ENCODE peak calls at places on chromosomes 5 and 9, in eight cellular contexts. H is RWPE1, A is neuronal stem cell, V is thyroid gland, E is body of pancreas, L is ascending aorta, N is coronary artery, K is upper lobe of right lung. F is an unnamed sample.
A peak's percentile ranks its signal among the peaks of the same experiment; 100 is the strongest.

GRCh38 chr5:78677777-78678668 is 29.5 kb upstream of the LHFPL2 start:
- DNase-seq in H (peak; percentile 61), K (no peak), A (no peak), E (peak; percentile 33), V (peak; percentile 28), N (peak; percentile 82), L (peak; percentile 78), F (peak; percentile 66)

GRCh38 chr9:20373263-20373662 is 249.0 kb downstream of the MLLT3 start:
- DNase-seq in E (no peak), V (no peak), A (no peak), N (no peak), L (no peak), H (no peak), K (no peak), F (no peak)

GRCh38 chr9:34072868-34073590 is 24.3 kb upstream of the UBAP2 start:
- DNase-seq in V (peak; percentile 51), E (peak; percentile 67), K (no peak), A (no peak), L (no peak), N (no peak), H (peak; percentile 87), F (peak; percentile 85)

GRCh38 chr5:176583076-176583475 is 26.9 kb downstream of the GPRIN1 start:
- DNase-seq in A (no peak), L (no peak), N (no peak), K (no peak), E (no peak), H (no peak), V (no peak), F (no peak)

GRCh38 chr5:75037106-75037505 is 15.3 kb downstream of the GCNT4 start:
- DNase-seq in E (peak; percentile 61), K (no peak), N (no peak), L (no peak), H (peak; percentile 99), V (peak; percentile 14), A (no peak), F (peak; percentile 99)

GRCh38 chr5:10630126-10630525 is 66.3 kb downstream of the ANKRD33B start:
- DNase-seq in V (no peak), N (no peak), K (peak; percentile 40), A (no peak), L (no peak), H (peak; percentile 83), E (no peak), F (peak; percentile 75)

GRCh38 chr9:131483319-131484050 is 19.2 kb upstream of the POMT1 start:
- DNase-seq in H (no peak), A (no peak), N (no peak), V (no peak), E (no peak), L (peak; percentile 64), K (no peak), F (no peak)

GRCh38 chr5:54383225-54383624 is 72.3 kb upstream of the HSPB3 start:
- DNase-seq in E (no peak), H (no peak), L (no peak), N (no peak), V (no peak), A (no peak), K (no peak), F (no peak)

GRCh38 chr5:88878976-88879375 is 4.0 kb downstream of the MEF2C start:
- DNase-seq in V (no peak), N (no peak), A (no peak), E (no peak), L (no peak), K (no peak), H (no peak), F (no peak)

GRCh38 chr9:15115702-15116639 is 191.0 kb downstream of the TTC39B start:
- DNase-seq in V (no peak), A (peak; percentile 15), K (no peak), L (no peak), N (no peak), E (no peak), H (no peak), F (no peak)

GRCh38 chr9:129858167-129858962 is 23.1 kb downstream of the USP20 start:
- DNase-seq in N (no peak), L (no peak), A (no peak), V (no peak), K (no peak), E (no peak), H (no peak), F (no peak)

GRCh38 chr5:132426525-132427138 is 57.1 kb downstream of the SLC22A5 start:
- DNase-seq in N (peak; percentile 93), K (peak; percentile 90), E (peak; percentile 65), L (peak; percentile 93), H (peak; percentile 93), V (peak; percentile 51), A (no peak), F (peak; percentile 71)

GRCh38 chr5:134555889-134556311 is 30.4 kb downstream of the JADE2 start:
- DNase-seq in A (peak; percentile 39), L (peak; percentile 93), N (peak; percentile 92), H (peak; percentile 93), V (no peak), K (no peak), E (peak; percentile 38), F (no peak)

GRCh38 chr5:8756498-8757084 is 789.3 kb downstream of the SEMA5A start:
- DNase-seq in K (no peak), E (peak; percentile 12), A (peak; percentile 55), N (no peak), H (peak; percentile 29), V (peak; percentile 11), L (no peak), F (no peak)

GRCh38 chr5:105817906-105818305 is 1852.8 kb downstream of the EFNA5 start:
- DNase-seq in K (no peak), A (no peak), H (no peak), V (no peak), E (no peak), L (no peak), N (no peak), F (no peak)

GRCh38 chr5:135212361-135213033 is 178.5 kb upstream of the PITX1 start:
- DNase-seq in K (peak; percentile 45), L (peak; percentile 56), E (no peak), H (no peak), V (no peak), N (peak; percentile 54), A (no peak), F (no peak)

GRCh38 chr5:65299841-65300240 is 181.9 kb downstream of the ADAMTS6 start:
- DNase-seq in L (no peak), H (no peak), K (no peak), N (no peak), A (no peak), V (no peak), E (no peak), F (no peak)

GRCh38 chr5:74295141-74295540 is 345.4 kb downstream of the ENC1 start:
- DNase-seq in K (no peak), A (no peak), N (no peak), V (no peak), H (no peak), E (no peak), L (no peak), F (no peak)

GRCh38 chr5:39130716-39131115 is 56.5 kb upstream of the RICTOR start:
- DNase-seq in L (no peak), K (no peak), N (no peak), E (no peak), V (no peak), H (no peak), A (no peak), F (no peak)

GRCh38 chr9:77848897-77849296 is 182.7 kb downstream of the GNAQ start:
- DNase-seq in H (peak; percentile 86), L (peak; percentile 94), K (no peak), E (peak; percentile 40), V (peak; percentile 69), A (no peak), N (no peak), F (no peak)

GRCh38 chr9:98009926-98010325 is 26.8 kb downstream of the ANP32B start:
- DNase-seq in K (no peak), N (no peak), H (no peak), L (peak; percentile 69), V (peak; percentile 67), A (no peak), E (no peak), F (no peak)
- H3K27ac ChIP-seq in K (no peak overlapping the region), N (no peak overlapping the region), H (no peak overlapping the region), L (peak overlapping the region; percentile 38), V (peak overlapping the region; percentile 42), A (no peak overlapping the region), E (no peak overlapping the region), F (peak overlapping the region; percentile 67)

GRCh38 chr9:136802321-136802720 is 5.4 kb upstream of the RABL6 start:
- DNase-seq in N (no peak), K (no peak), A (no peak), E (no peak), H (no peak), L (no peak), V (no peak), F (no peak)

GRCh38 chr9:136799079-136799853 is 3.1 kb downstream of the CCDC183 start:
- DNase-seq in V (peak; percentile 58), L (no peak), N (no peak), A (no peak), E (peak; percentile 90), K (peak; percentile 86), H (no peak), F (no peak)

GRCh38 chr9:136799854-136800657 is 3.9 kb downstream of the CCDC183 start:
- DNase-seq in K (peak; percentile 96), E (peak; percentile 98), N (no peak), A (peak; percentile 93), L (no peak), H (peak; percentile 96), V (peak; percentile 95), F (peak; percentile 48)

GRCh38 chr9:136796238-136796774 is at the start of gene CCDC183:
- DNase-seq in V (no peak), H (no peak), E (no peak), L (no peak), N (no peak), A (no peak), K (no peak), F (no peak)

GRCh38 chr9:136798708-136799078 is 2.6 kb downstream of the CCDC183 start:
- DNase-seq in N (no peak), A (no peak), H (no peak), V (peak; percentile 5), E (no peak), L (no peak), K (no peak), F (no peak)
- H3K27ac ChIP-seq in N (no peak overlapping the region), A (no peak overlapping the region), H (no peak overlapping the region), V (no peak overlapping the region), E (peak overlapping the region; percentile 84), L (no peak overlapping the region), K (no peak overlapping the region), F (no peak overlapping the region)

DNA sequence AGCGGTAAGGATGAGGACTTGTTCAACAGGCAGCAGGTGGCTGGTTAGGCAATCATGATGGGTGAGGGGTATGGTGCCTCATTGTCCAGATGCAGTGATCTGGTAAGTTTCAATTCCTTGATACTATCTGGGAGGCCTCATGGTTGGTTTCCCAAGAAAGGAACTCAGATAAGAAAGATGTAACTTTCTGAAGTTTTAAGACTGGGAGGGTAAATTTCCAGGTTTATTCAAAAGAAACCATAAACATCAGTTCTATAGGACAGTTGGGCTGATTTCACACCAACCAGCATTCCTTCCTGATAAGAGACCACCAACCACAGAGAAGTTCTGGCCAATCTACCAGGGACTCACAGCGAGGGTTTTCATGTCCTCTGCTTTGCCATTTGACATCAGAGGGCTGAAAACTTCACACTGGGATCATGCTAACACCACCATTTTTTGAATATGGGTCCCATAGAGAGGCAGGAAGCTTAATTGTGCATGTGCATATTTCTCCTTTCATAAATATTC is 773 bp upstream of the AGGF1 start:
- DNase-seq in V (no peak), E (no peak), K (no peak), A (no peak), N (no peak), H (no peak), L (no peak), F (no peak)
- H3K27ac ChIP-seq in V (no peak overlapping the region), E (peak overlapping the region; percentile 90), K (peak overlapping the region; percentile 96), A (no peak overlapping the region), N (peak overlapping the region; percentile 95), H (no peak overlapping the region), L (no peak overlapping the region), F (no peak overlapping the region)

GRCh38 chr5:133467325-133467700 is 145.0 kb downstream of the FSTL4 start:
- DNase-seq in H (no peak), N (no peak), K (no peak), E (no peak), L (no peak), A (no peak), V (no peak), F (no peak)
- H3K27ac ChIP-seq in H (no peak overlapping the region), N (no peak overlapping the region), K (no peak overlapping the region), E (no peak overlapping the region), L (no peak overlapping the region), A (no peak overlapping the region), V (no peak overlapping the region), F (no peak overlapping the region)

F was measured in epithelial cell of prostate.